ENCODE peak calls at places on chromosomes 4 and X, in ten cellular contexts. I is left cardiac atrium; P is T-helper 1 cell; G is stimulated activated CD4-positive, alpha-beta T cell treated with anti-CD3 and anti-CD28 coated beads, Interleukin-4, amount 100 ng/mL, for 48 hours; K is H9; Q is mammary epithelial cell; A is CD4-positive, CD25-positive, alpha-beta regulatory T cell; L is left kidney; V is endodermal cell; Y is NAMALWA. D is an unnamed sample.
A peak's percentile ranks its signal among the peaks of the same experiment; 100 is the strongest.

GRCh38 chr4:57639566-57640328 is 529.6 kb upstream of the IGFBP7 start:
- DNase-seq in Y (no peak), I (no peak), G (no peak), A (no peak), K (peak; percentile 29), L (peak; percentile 64), V (peak; percentile 48), Q (no peak), P (no peak), D (no peak)

GRCh38 chr4:69813628-69814027 is 46.3 kb downstream of the SULT1E1 start:
- DNase-seq in A (no peak), K (no peak), P (no peak), Q (no peak), V (no peak), G (no peak), I (no peak), L (no peak), Y (no peak), D (no peak)

GRCh38 chr4:53717064-53717549 is 125.8 kb upstream of the LNX1 start:
- DNase-seq in G (no peak), V (no peak), I (no peak), Q (no peak), Y (no peak), L (no peak), P (no peak), A (no peak), K (no peak), D (no peak)

GRCh38 chrX:9897761-9898161 is 69.4 kb upstream of the CLDN34 start:
- DNase-seq in P (no peak), I (no peak), Y (no peak), Q (peak; percentile 47), G (no peak), L (peak; percentile 62), A (no peak), K (no peak), V (no peak), D (no peak)

GRCh38 chrX:10106801-10107200 is 50.0 kb upstream of the CLCN4 start:
- DNase-seq in A (peak; percentile 31), Y (peak; percentile 77), I (no peak), P (peak; percentile 47), K (no peak), V (no peak), G (no peak), L (peak; percentile 5), Q (no peak), D (no peak)

GRCh38 chrX:3697701-3698279 is 15.7 kb downstream of the PRKX start:
- DNase-seq in P (no peak), G (no peak), Y (no peak), I (peak; percentile 44), A (no peak), K (no peak), L (peak; percentile 74), V (peak; percentile 53), Q (peak; percentile 94), D (no peak)

GRCh38 chrX:53926030-53926429 is 118.2 kb downstream of the PHF8 start:
- DNase-seq in I (no peak), G (no peak), Y (no peak), V (no peak), P (no peak), A (no peak), Q (no peak), K (no peak), L (no peak), D (no peak)

GRCh38 chr4:150366487-150366999 is 215.4 kb upstream of the MAB21L2 start:
- DNase-seq in P (no peak), Q (no peak), I (no peak), A (no peak), K (peak; percentile 53), V (peak; percentile 74), Y (no peak), G (no peak), L (peak; percentile 63), D (no peak)

GRCh38 chr4:176789955-176790354 is 2.8 kb downstream of the VEGFC start:
- DNase-seq in A (no peak), L (peak; percentile 66), K (no peak), G (no peak), I (no peak), V (no peak), Y (peak; percentile 52), P (no peak), Q (peak; percentile 80), D (no peak)

GRCh38 chr4:175071123-175071522 is 153.0 kb downstream of the ADAM29 start:
- DNase-seq in V (no peak), P (no peak), K (no peak), G (no peak), Y (no peak), Q (no peak), I (no peak), L (no peak), A (no peak), D (no peak)

GRCh38 chrX:74343327-74343969 is 39.5 kb downstream of the ZCCHC13 start:
- DNase-seq in Y (no peak), A (no peak), L (no peak), Q (no peak), I (no peak), V (no peak), K (no peak), G (no peak), P (no peak), D (no peak)

GRCh38 chr4:99708551-99708950 is 50.9 kb upstream of the C4orf54 start:
- DNase-seq in K (no peak), I (no peak), L (no peak), P (no peak), A (no peak), V (no peak), G (no peak), Y (no peak), Q (peak; percentile 47), D (no peak)

GRCh38 chrX:33725556-33726232 is 406.4 kb downstream of the FAM47A start:
- DNase-seq in P (no peak), A (no peak), Q (peak; percentile 16), G (no peak), Y (no peak), V (peak; percentile 76), I (peak; percentile 26), L (peak; percentile 80), K (peak; percentile 71), D (peak; percentile 48)

GRCh38 chr4:36325499-36325898 is 44.1 kb downstream of the DTHD1 start:
- DNase-seq in K (no peak), L (no peak), A (no peak), Q (no peak), P (no peak), Y (peak; percentile 49), V (no peak), I (no peak), G (no peak), D (no peak)

GRCh38 chr4:76607266-76607799 is 172.3 kb downstream of the SHROOM3 start:
- DNase-seq in Y (peak; percentile 85), P (no peak), L (peak; percentile 89), A (no peak), I (no peak), V (peak; percentile 12), G (no peak), K (no peak), Q (no peak), D (no peak)

GRCh38 chr4:173436866-173437265 is 38.0 kb upstream of the SCRG1 start:
- DNase-seq in G (no peak), A (no peak), Q (no peak), Y (no peak), K (no peak), V (no peak), P (no peak), I (no peak), L (no peak), D (no peak)

GRCh38 chr4:3465698-3466671 is 2.9 kb downstream of the DOK7 start:
- DNase-seq in Q (no peak), P (no peak), A (no peak), Y (no peak), G (no peak), K (peak; percentile 74), V (peak; percentile 86), I (peak; percentile 30), L (no peak), D (no peak)

GRCh38 chr4:55509272-55509671 is 37.4 kb downstream of the CLOCK start:
- DNase-seq in V (no peak), G (no peak), I (no peak), Y (no peak), Q (no peak), P (no peak), K (no peak), L (no peak), A (no peak), D (no peak)

GRCh38 chrX:30388325-30388724 is 79.1 kb upstream of the NR0B1 start:
- DNase-seq in Q (no peak), P (no peak), Y (no peak), V (no peak), G (no peak), K (no peak), I (no peak), A (no peak), L (no peak), D (no peak)

GRCh38 chr4:153809916-153810810 is 21.3 kb upstream of the SFRP2 start:
- DNase-seq in V (no peak), P (no peak), I (no peak), A (no peak), G (no peak), Y (no peak), K (no peak), L (no peak), Q (peak; percentile 39), D (no peak)

GRCh38 chrX:110167952-110168451 is 149.9 kb downstream of the AMMECR1 start:
- DNase-seq in I (no peak), V (peak; percentile 86), K (peak; percentile 67), A (peak; percentile 22), Y (peak; percentile 53), P (peak; percentile 33), Q (peak; percentile 27), G (peak; percentile 24), L (peak; percentile 22), D (no peak)

GRCh38 chr4:54741161-54741560 is 83.4 kb downstream of the KIT start:
- DNase-seq in Q (no peak), P (no peak), Y (no peak), G (no peak), A (no peak), L (no peak), V (no peak), K (no peak), I (no peak), D (no peak)

GRCh38 chr4:156889616-156890594 is 81.7 kb downstream of the PDGFC start:
- DNase-seq in A (no peak), Q (peak; percentile 72), I (peak; percentile 46), V (no peak), L (peak; percentile 32), Y (no peak), G (no peak), P (no peak), K (no peak), D (no peak)

GRCh38 chr4:56958111-56958517 is 19.3 kb downstream of the NOA1 start:
- DNase-seq in A (no peak), K (no peak), L (peak; percentile 92), P (no peak), I (peak; percentile 94), Q (peak; percentile 83), V (no peak), Y (no peak), G (no peak), D (peak; percentile 88)

GRCh38 chrX:150268839-150269238 is 94.3 kb upstream of the MAMLD1 start:
- DNase-seq in L (no peak), Q (no peak), V (no peak), G (no peak), Y (no peak), I (no peak), K (no peak), A (no peak), P (no peak), D (no peak)

GRCh38 chr4:105619193-105619931 is 66.9 kb downstream of the ARHGEF38 start:
- DNase-seq in L (no peak), K (no peak), G (no peak), A (no peak), V (no peak), Y (no peak), Q (no peak), I (peak; percentile 69), P (no peak), D (peak; percentile 41)

GRCh38 chr4:62449538-62449937 is 1249.4 kb downstream of the ADGRL3 start:
- DNase-seq in I (no peak), Q (no peak), A (no peak), L (no peak), G (no peak), K (no peak), P (no peak), Y (no peak), V (peak; percentile 45), D (no peak)

GRCh38 chr4:164935363-164935762 is 42.1 kb downstream of the TRIM61 start:
- DNase-seq in L (peak; percentile 24), Q (no peak), I (no peak), V (peak; percentile 75), G (no peak), Y (peak; percentile 69), P (no peak), A (no peak), K (peak; percentile 51), D (no peak)